ENCODE peak calls at places on chromosomes 1 and 21, in five cellular contexts. O, D, I, K and V are unnamed samples.

GRCh38 chr1:65467536-65467935 is 47.1 kb downstream of the LEPR start:
- DNase-seq in I (no peak), D (peak), K (no peak), O (peak), V (peak)

GRCh38 chr1:6037338-6037762 is 8.3 kb upstream of the KCNAB2 start:
- DNase-seq in D (peak), I (no peak), K (peak), O (no peak), V (no peak)

GRCh38 chr1:47558601-47559593 is 121.1 kb downstream of the FOXD2 start:
- DNase-seq in K (no peak), I (no peak), O (no peak), D (no peak), V (peak)

GRCh38 chr1:230049731-230050130 is 17.3 kb upstream of the GALNT2 start:
- DNase-seq in O (no peak), K (no peak), I (no peak), D (no peak), V (no peak)

GRCh38 chr1:7606096-7606495 is 165.0 kb upstream of the VAMP3 start:
- DNase-seq in O (no peak), I (no peak), K (no peak), D (no peak), V (no peak)

GRCh38 chr1:10380594-10381275 is 18.1 kb upstream of the PGD start:
- DNase-seq in D (peak), K (no peak), O (no peak), I (no peak), V (peak)

GRCh38 chr1:239997515-239998311 is 94.0 kb upstream of the FMN2 start:
- DNase-seq in I (no peak), O (no peak), K (peak), D (no peak), V (no peak)

GRCh38 chr1:92961896-92962752 is 862 bp upstream of the DIPK1A start:
- DNase-seq in O (no peak), I (peak), K (peak), D (peak), V (peak)

GRCh38 chr1:163168053-163168452 is 34.7 kb downstream of the RGS5 start:
- DNase-seq in O (no peak), I (no peak), D (peak), K (no peak), V (no peak)

GRCh38 chr1:95041491-95042165 is 31.1 kb downstream of the ALG14 start:
- DNase-seq in I (no peak), O (peak), D (peak), K (peak), V (peak)

GRCh38 chr1:234979316-234980223 is 149.1 kb downstream of the TOMM20 start:
- DNase-seq in I (no peak), O (no peak), D (no peak), K (no peak), V (no peak)

GRCh38 chr1:101198842-101199636 is 37.8 kb upstream of the S1PR1 start:
- DNase-seq in D (no peak), I (peak), O (no peak), K (no peak), V (no peak)

GRCh38 chr1:26994772-26995625 is 1.5 kb downstream of the TRNP1 start:
- DNase-seq in O (no peak), K (no peak), I (no peak), D (no peak), V (no peak)

GRCh38 chr1:178774263-178774662 is 49.2 kb downstream of the RALGPS2 start:
- DNase-seq in O (no peak), I (no peak), D (peak), K (peak), V (peak)

GRCh38 chr1:198901280-198901679 is 262.4 kb downstream of the PTPRC start:
- DNase-seq in I (no peak), O (no peak), K (no peak), D (no peak), V (no peak)

GRCh38 chr21:35506352-35506751 is 457.2 kb upstream of the RUNX1 start:
- DNase-seq in I (no peak), O (no peak), D (no peak), K (no peak), V (no peak)

GRCh38 chr1:182407724-182408123 is 7.3 kb upstream of the TEDDM1 start:
- DNase-seq in I (no peak), K (no peak), O (no peak), D (no peak), V (no peak)

GRCh38 chr1:206979379-206980043 is 9.3 kb upstream of the FCAMR start:
- DNase-seq in I (no peak), D (peak), O (peak), K (no peak), V (peak)

GRCh38 chr1:47498551-47498950 is 60.7 kb downstream of the FOXD2 start:
- DNase-seq in I (no peak), D (no peak), K (no peak), O (no peak), V (no peak)

GRCh38 chr1:223642155-223642689 is 23.3 kb downstream of the CAPN8 start:
- DNase-seq in K (no peak), D (no peak), O (no peak), I (no peak), V (no peak)

GRCh38 chr1:59342801-59343575 is 46.1 kb downstream of the FGGY start:
- DNase-seq in D (peak), O (no peak), K (no peak), I (no peak), V (peak)

GRCh38 chr1:43541721-43542401 is 11.2 kb downstream of the PTPRF start:
- DNase-seq in O (no peak), I (no peak), K (no peak), D (no peak), V (peak)

GRCh38 chr1:29249170-29249691 is 12.9 kb downstream of the PTPRU start:
- DNase-seq in I (no peak), O (no peak), D (peak), K (peak), V (no peak)

GRCh38 chr1:108777839-108778238 is 31.4 kb downstream of the STXBP3 start:
- DNase-seq in D (peak), K (no peak), O (no peak), I (no peak), V (no peak)

DNA sequence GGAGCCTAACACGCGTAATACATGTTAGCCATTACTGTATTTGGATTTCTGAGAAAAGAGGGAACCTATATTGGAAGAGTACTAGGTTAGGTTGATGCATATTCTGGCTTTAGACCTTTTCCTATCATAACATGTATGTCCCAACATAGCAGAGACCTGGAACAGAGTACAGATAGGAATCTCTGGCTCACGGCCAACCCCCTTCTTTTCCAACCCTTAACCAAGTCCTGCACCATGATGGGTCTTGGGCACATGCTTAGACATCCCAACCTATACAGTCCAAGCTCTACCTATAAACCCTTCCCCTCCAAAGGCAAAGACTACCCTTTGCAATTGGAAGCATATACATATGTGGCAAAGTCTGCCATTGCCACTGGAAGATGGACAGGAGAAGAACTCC is 227.9 kb downstream of the TM2D1 start:
- DNase-seq in O (no peak), I (no peak), K (no peak), D (no peak), V (no peak)
- TF ChIP-seq MXI1 in O (no peak), I (no peak), K (no peak), D (no peak), V (no peak)

GRCh38 chr1:156101880-156102279 is 12.6 kb upstream of the LMNA start:
- DNase-seq in O (no peak), D (no peak), I (no peak), K (no peak), V (no peak)
- TF ChIP-seq MXI1 in O (no peak), D (no peak), I (no peak), K (no peak), V (no peak)

GRCh38 chr1:246367046-246367445 is 140.0 kb downstream of the SMYD3 start:
- DNase-seq in I (no peak), O (no peak), K (no peak), D (peak), V (no peak)

GRCh38 chr1:246364415-246364941 is 142.6 kb downstream of the SMYD3 start:
- DNase-seq in D (no peak), K (no peak), O (no peak), I (no peak), V (no peak)

DNA sequence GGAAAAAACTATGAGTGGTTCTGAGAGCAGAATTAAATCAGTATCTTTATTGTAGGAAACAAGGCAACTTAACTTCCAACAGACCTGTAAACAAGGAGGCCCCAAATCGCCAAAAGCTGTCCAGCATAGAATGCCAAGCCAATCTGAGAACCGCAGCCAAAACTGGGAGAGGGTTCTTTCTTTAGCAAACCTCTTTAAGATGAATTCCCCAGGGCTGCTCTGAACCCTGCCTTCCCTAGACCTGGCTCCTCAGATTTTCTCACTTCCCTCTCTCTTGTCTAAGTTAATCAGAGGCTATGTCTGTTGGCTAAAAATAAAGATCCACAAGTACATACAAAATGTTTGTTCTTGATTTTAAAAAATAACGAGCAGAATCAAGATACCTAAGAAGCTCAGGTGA is 141.4 kb downstream of the SMYD3 start:
- DNase-seq in D (no peak), K (no peak), O (no peak), I (no peak), V (no peak)
- TF ChIP-seq MXI1 in D (no peak), K (no peak), O (no peak), I (no peak), V (no peak)

DNA sequence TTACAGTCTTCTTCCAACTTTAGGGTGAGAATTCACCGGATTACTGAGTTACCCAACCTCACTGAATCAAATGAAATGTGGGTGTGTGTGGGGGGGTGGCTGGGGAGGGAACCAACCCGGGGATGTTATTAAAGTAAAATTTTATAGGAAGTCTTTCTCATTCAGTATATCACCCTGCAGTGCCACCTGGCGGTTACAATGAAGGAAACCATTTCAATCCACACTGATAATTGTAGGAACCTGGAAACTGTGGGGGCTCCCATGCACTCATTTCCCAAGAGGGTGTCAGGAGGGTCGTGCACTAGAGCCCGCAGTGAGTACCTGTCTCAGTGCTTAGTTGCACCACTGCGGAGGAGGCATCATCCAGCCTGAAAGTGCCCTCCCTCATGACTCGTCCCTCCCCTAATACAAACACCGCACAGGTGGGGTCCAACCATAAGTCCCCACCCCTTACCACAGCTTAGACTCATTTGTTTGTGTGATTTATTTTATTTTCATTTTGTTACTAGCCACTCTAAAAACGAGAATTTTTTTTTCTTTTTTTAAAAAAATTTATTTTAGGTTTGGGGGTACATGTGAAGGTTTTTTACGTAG is 29.1 kb upstream of the IGSF5 start:
- DNase-seq in I (no peak), O (peak), K (peak), D (peak), V (peak)
- TF ChIP-seq MXI1 in I (no peak), O (no peak), K (no peak), D (no peak), V (no peak)

GRCh38 chr1:197174818-197175217 is 28.3 kb upstream of the ASPM start:
- DNase-seq in O (no peak), D (no peak), K (no peak), I (no peak), V (no peak)

GRCh38 chr1:197181982-197182381 is 35.5 kb upstream of the ASPM start:
- DNase-seq in O (no peak), K (no peak), I (no peak), D (no peak), V (no peak)

GRCh38 chr1:197180252-197180878 is 33.9 kb upstream of the ASPM start:
- DNase-seq in K (peak), D (peak), I (no peak), O (peak), V (peak)

GRCh38 chr1:197182716-197183115 is 36.2 kb upstream of the ASPM start:
- DNase-seq in D (no peak), I (no peak), O (no peak), K (no peak), V (no peak)

GRCh38 chr1:197178998-197179397 is 32.5 kb upstream of the ASPM start:
- DNase-seq in O (no peak), D (peak), I (no peak), K (no peak), V (peak)
- TF ChIP-seq MXI1 in O (no peak), D (no peak), I (no peak), K (no peak), V (no peak)